ENCODE peak calls at places on chromosomes 13 and 19, in ten cellular contexts. G is heart right ventricle, N is H1, W is HS-5, K is LHCN-M2, H is PC-3, Z is colonic mucosa, A is neuronal stem cell, O is lung, F is RCC 7860. T is an unnamed sample.
A peak's percentile ranks its signal among the peaks of the same experiment; 100 is the strongest.

GRCh38 chr13:33235564-33235963 is 50.0 kb downstream of the STARD13 start:
- DNase-seq in N (no peak), Z (no peak), O (no peak), H (peak; percentile 49), G (no peak), W (no peak), F (no peak), K (no peak), A (no peak), T (no peak)

GRCh38 chr13:24610956-24611355 is 69.3 kb upstream of the ATP12A start:
- DNase-seq in N (no peak), Z (no peak), A (no peak), G (no peak), O (no peak), F (no peak), H (no peak), W (no peak), K (no peak), T (no peak)

GRCh38 chr19:3573858-3574637 is 1.3 kb downstream of the HMG20B start:
- DNase-seq in K (peak; percentile 93), F (peak; percentile 88), A (peak; percentile 88), G (peak; percentile 79), H (peak; percentile 97), W (peak; percentile 77), N (peak; percentile 97), Z (peak; percentile 95), O (peak; percentile 95), T (peak; percentile 64)

GRCh38 chr19:532578-533484 is 1.3 kb downstream of the CDC34 start:
- DNase-seq in A (no peak), N (no peak), G (peak; percentile 85), Z (peak; percentile 73), K (peak; percentile 85), F (peak; percentile 28), W (peak; percentile 20), O (peak; percentile 62), H (peak; percentile 53), T (no peak)

GRCh38 chr19:3365447-3366103 is 808 bp upstream of the NFIC start:
- DNase-seq in H (peak; percentile 52), A (no peak), N (no peak), K (peak; percentile 70), F (no peak), G (peak; percentile 74), Z (peak; percentile 62), O (no peak), W (peak; percentile 33), T (no peak)

GRCh38 chr19:12779162-12779993 is 4.0 kb upstream of the HOOK2 start:
- DNase-seq in G (peak; percentile 77), F (peak; percentile 70), W (no peak), H (peak; percentile 27), Z (peak; percentile 51), K (peak; percentile 79), O (no peak), A (no peak), N (no peak), T (no peak)

GRCh38 chr19:31578326-31578725 is 229.1 kb upstream of the TSHZ3 start:
- DNase-seq in H (no peak), A (no peak), F (no peak), O (no peak), Z (no peak), N (no peak), W (no peak), G (no peak), K (no peak), T (no peak)

GRCh38 chr19:45862271-45862563 is 730 bp downstream of the SYMPK start:
- DNase-seq in W (no peak), Z (no peak), F (no peak), O (no peak), K (no peak), H (peak; percentile 6), A (no peak), G (no peak), N (no peak), T (no peak)

GRCh38 chr13:59982631-59983382 is 180.9 kb downstream of the DIAPH3 start:
- DNase-seq in K (peak; percentile 19), G (no peak), H (no peak), O (no peak), W (no peak), Z (no peak), N (no peak), A (no peak), F (no peak), T (no peak)

GRCh38 chr19:53809518-53810186 is 14.5 kb downstream of the NLRP12 start:
- DNase-seq in F (no peak), N (peak; percentile 58), A (no peak), O (no peak), K (no peak), W (no peak), G (no peak), Z (no peak), H (peak; percentile 17), T (no peak)

GRCh38 chr19:21084343-21084742 is 2.3 kb downstream of the ZNF714 start:
- DNase-seq in W (peak; percentile 23), N (no peak), O (no peak), H (no peak), G (no peak), Z (no peak), F (peak; percentile 72), A (no peak), K (peak; percentile 87), T (no peak)

GRCh38 chr19:55166530-55167268 is at the start of gene DNAAF3:
- DNase-seq in G (peak; percentile 94), N (no peak), W (peak; percentile 88), Z (peak; percentile 95), F (peak; percentile 90), K (peak; percentile 97), H (peak; percentile 99), A (peak; percentile 98), O (peak; percentile 94), T (peak; percentile 51)

GRCh38 chr13:95298971-95299627 is 2.2 kb downstream of the ABCC4 start:
- DNase-seq in F (peak; percentile 85), W (no peak), A (no peak), G (no peak), H (peak; percentile 86), K (peak; percentile 63), N (no peak), Z (no peak), O (no peak), T (no peak)

GRCh38 chr13:23321534-23322241 is 111.8 kb downstream of the SACS start:
- DNase-seq in H (peak; percentile 93), A (no peak), Z (no peak), F (peak; percentile 92), O (no peak), W (peak; percentile 56), N (no peak), G (peak; percentile 31), K (peak; percentile 96), T (no peak)

GRCh38 chr13:108963276-108963810 is 333.9 kb downstream of the MYO16 start:
- DNase-seq in G (no peak), N (no peak), O (no peak), A (no peak), Z (no peak), F (no peak), K (no peak), H (no peak), W (no peak), T (no peak)

GRCh38 chr19:32570081-32570785 is 10.8 kb upstream of the PDCD5 start:
- DNase-seq in K (peak; percentile 70), N (no peak), H (peak; percentile 68), G (peak; percentile 34), W (no peak), A (peak; percentile 58), F (no peak), Z (peak; percentile 47), O (peak; percentile 37), T (peak; percentile 36)

GRCh38 chr13:73303858-73304257 is 245.1 kb downstream of the KLF5 start:
- DNase-seq in H (peak; percentile 82), N (peak; percentile 13), A (no peak), Z (no peak), K (peak; percentile 42), O (no peak), W (peak; percentile 45), F (peak; percentile 43), G (no peak), T (no peak)

GRCh38 chr19:52992109-52993004 is 21.4 kb upstream of the ERVV-1 start:
- DNase-seq in A (no peak), N (no peak), H (no peak), Z (peak; percentile 32), F (no peak), O (no peak), G (peak; percentile 5), K (no peak), W (no peak), T (peak; percentile 1)

GRCh38 chr19:1761528-1762242 is 8.4 kb downstream of the ONECUT3 start:
- DNase-seq in O (no peak), A (no peak), N (no peak), G (no peak), W (no peak), H (no peak), K (no peak), F (no peak), Z (no peak), T (no peak)

GRCh38 chr19:13076320-13076719 is 26.3 kb downstream of the LYL1 start:
- DNase-seq in K (no peak), A (no peak), Z (no peak), N (no peak), O (no peak), F (no peak), W (no peak), G (no peak), H (no peak), T (no peak)

GRCh38 chr19:18710986-18711751 is 27.7 kb downstream of the CRTC1 start:
- DNase-seq in A (no peak), Z (no peak), F (no peak), K (no peak), G (peak; percentile 36), O (no peak), H (no peak), W (no peak), N (no peak), T (no peak)

GRCh38 chr13:49538404-49538803 is 42.7 kb downstream of the PHF11 start:
- DNase-seq in F (no peak), N (no peak), G (no peak), H (no peak), Z (no peak), W (no peak), A (no peak), O (no peak), K (no peak), T (no peak)

GRCh38 chr19:8484331-8484894 is 18.0 kb downstream of the PRAM1 start:
- DNase-seq in F (no peak), K (no peak), Z (peak; percentile 56), O (peak; percentile 73), A (no peak), W (no peak), G (peak; percentile 33), N (no peak), H (no peak), T (no peak)

GRCh38 chr19:56309511-56310185 is 5.0 kb downstream of the ZSCAN5A start:
- DNase-seq in A (no peak), N (peak; percentile 70), Z (peak; percentile 48), F (no peak), O (peak; percentile 49), G (no peak), K (peak; percentile 41), W (no peak), H (peak; percentile 58), T (peak; percentile 35)

GRCh38 chr13:48998893-48999292 is 23.2 kb downstream of the FNDC3A start:
- DNase-seq in Z (no peak), G (no peak), O (no peak), N (no peak), A (no peak), F (no peak), K (no peak), W (no peak), H (no peak), T (no peak)

GRCh38 chr13:110521296-110521680 is 40.2 kb downstream of the RAB20 start:
- DNase-seq in F (no peak), A (no peak), O (no peak), N (no peak), H (no peak), G (no peak), Z (no peak), W (no peak), K (no peak), T (no peak)

GRCh38 chr19:46922465-46922864 is 61.7 kb downstream of the ARHGAP35 start:
- DNase-seq in N (no peak), Z (no peak), H (no peak), A (no peak), K (no peak), W (no peak), G (no peak), F (no peak), O (no peak), T (no peak)

GRCh38 chr19:45716314-45717130 is 14.2 kb downstream of the FBXO46 start:
- DNase-seq in H (peak; percentile 44), N (no peak), O (no peak), Z (peak; percentile 44), F (no peak), A (no peak), G (no peak), K (no peak), W (no peak), T (no peak)

T was measured in activated T-cell treated with anti-CD3 and anti-CD28 coated beads for 1 hour.